ENCODE peak calls at places on chromosome 18, in seven cellular contexts. One of them, this sample, is unnamed.
A peak's percentile ranks its signal among the peaks of the same experiment; 100 is the strongest.

GRCh38 chr18:49904871-49905555 is 91.7 kb upstream of the ACAA2 start:
- DNase-seq in natural killer cell treated with Interleukin-12 subunit alpha and Interleukin-12 subunit beta and Interleukin-15 and Interleukin-18, amount 100 ng/mL, for 72 hours: no peak
- DNase-seq in DMS153: no peak
- DNase-seq in SW480: no peak
- DNase-seq in right lobe of liver: no peak
- DNase-seq in activated CD4-positive, alpha-beta T cell treated with anti-CD3 and anti-CD28 coated beads, Interleukin-2, amount 50 U/mL, for 1 hour: no peak
- DNase-seq in left colon: no peak
- DNase-seq in this sample: no peak

GRCh38 chr18:23451491-23451890 is 1.6 kb upstream of the RIOK3 start:
- DNase-seq in natural killer cell treated with Interleukin-12 subunit alpha and Interleukin-12 subunit beta and Interleukin-15 and Interleukin-18, amount 100 ng/mL, for 72 hours: no peak
- DNase-seq in DMS153: no peak
- DNase-seq in SW480: no peak
- DNase-seq in right lobe of liver: no peak
- DNase-seq in activated CD4-positive, alpha-beta T cell treated with anti-CD3 and anti-CD28 coated beads, Interleukin-2, amount 50 U/mL, for 1 hour: no peak
- DNase-seq in left colon: no peak
- DNase-seq in this sample: no peak

GRCh38 chr18:26386421-26386820 is 160.2 kb downstream of the TAF4B start:
- DNase-seq in natural killer cell treated with Interleukin-12 subunit alpha and Interleukin-12 subunit beta and Interleukin-15 and Interleukin-18, amount 100 ng/mL, for 72 hours: no peak
- DNase-seq in DMS153: no peak
- DNase-seq in SW480: no peak
- DNase-seq in right lobe of liver: no peak
- DNase-seq in activated CD4-positive, alpha-beta T cell treated with anti-CD3 and anti-CD28 coated beads, Interleukin-2, amount 50 U/mL, for 1 hour: no peak
- DNase-seq in left colon: no peak
- DNase-seq in this sample: no peak

GRCh38 chr18:63788447-63789096 is 13.4 kb downstream of the SERPINB7 start:
- DNase-seq in natural killer cell treated with Interleukin-12 subunit alpha and Interleukin-12 subunit beta and Interleukin-15 and Interleukin-18, amount 100 ng/mL, for 72 hours: peak; percentile 89
- DNase-seq in DMS153: no peak
- DNase-seq in SW480: peak; percentile 36
- DNase-seq in right lobe of liver: no peak
- DNase-seq in activated CD4-positive, alpha-beta T cell treated with anti-CD3 and anti-CD28 coated beads, Interleukin-2, amount 50 U/mL, for 1 hour: peak; percentile 1
- DNase-seq in left colon: no peak
- DNase-seq in this sample: no peak

GRCh38 chr18:79195716-79196683 is 126.8 kb downstream of the ATP9B start:
- DNase-seq in natural killer cell treated with Interleukin-12 subunit alpha and Interleukin-12 subunit beta and Interleukin-15 and Interleukin-18, amount 100 ng/mL, for 72 hours: no peak
- DNase-seq in DMS153: peak; percentile 31
- DNase-seq in SW480: no peak
- DNase-seq in right lobe of liver: no peak
- DNase-seq in activated CD4-positive, alpha-beta T cell treated with anti-CD3 and anti-CD28 coated beads, Interleukin-2, amount 50 U/mL, for 1 hour: no peak
- DNase-seq in left colon: no peak
- DNase-seq in this sample: no peak

GRCh38 chr18:14900435-14900834 is 152.5 kb downstream of the ANKRD30B start:
- DNase-seq in natural killer cell treated with Interleukin-12 subunit alpha and Interleukin-12 subunit beta and Interleukin-15 and Interleukin-18, amount 100 ng/mL, for 72 hours: no peak
- DNase-seq in DMS153: no peak
- DNase-seq in SW480: no peak
- DNase-seq in right lobe of liver: no peak
- DNase-seq in activated CD4-positive, alpha-beta T cell treated with anti-CD3 and anti-CD28 coated beads, Interleukin-2, amount 50 U/mL, for 1 hour: no peak
- DNase-seq in left colon: no peak
- DNase-seq in this sample: no peak

GRCh38 chr18:41767960-41768359 is 187.1 kb upstream of the PIK3C3 start:
- DNase-seq in natural killer cell treated with Interleukin-12 subunit alpha and Interleukin-12 subunit beta and Interleukin-15 and Interleukin-18, amount 100 ng/mL, for 72 hours: no peak
- DNase-seq in DMS153: peak; percentile 49
- DNase-seq in SW480: peak; percentile 2
- DNase-seq in right lobe of liver: no peak
- DNase-seq in activated CD4-positive, alpha-beta T cell treated with anti-CD3 and anti-CD28 coated beads, Interleukin-2, amount 50 U/mL, for 1 hour: no peak
- DNase-seq in left colon: no peak
- DNase-seq in this sample: peak; percentile 24

GRCh38 chr18:33839452-33840225 is 261.6 kb downstream of the ASXL3 start:
- DNase-seq in natural killer cell treated with Interleukin-12 subunit alpha and Interleukin-12 subunit beta and Interleukin-15 and Interleukin-18, amount 100 ng/mL, for 72 hours: no peak
- DNase-seq in DMS153: peak; percentile 31
- DNase-seq in SW480: peak; percentile 32
- DNase-seq in right lobe of liver: peak; percentile 61
- DNase-seq in activated CD4-positive, alpha-beta T cell treated with anti-CD3 and anti-CD28 coated beads, Interleukin-2, amount 50 U/mL, for 1 hour: no peak
- DNase-seq in left colon: peak; percentile 51
- DNase-seq in this sample: peak; percentile 94

GRCh38 chr18:39491408-39491807 is 1925.8 kb upstream of the CELF4 start:
- DNase-seq in natural killer cell treated with Interleukin-12 subunit alpha and Interleukin-12 subunit beta and Interleukin-15 and Interleukin-18, amount 100 ng/mL, for 72 hours: no peak
- DNase-seq in DMS153: no peak
- DNase-seq in SW480: no peak
- DNase-seq in right lobe of liver: no peak
- DNase-seq in activated CD4-positive, alpha-beta T cell treated with anti-CD3 and anti-CD28 coated beads, Interleukin-2, amount 50 U/mL, for 1 hour: no peak
- DNase-seq in left colon: no peak
- DNase-seq in this sample: no peak

GRCh38 chr18:59458575-59458974 is 99.5 kb upstream of the LMAN1 start:
- DNase-seq in natural killer cell treated with Interleukin-12 subunit alpha and Interleukin-12 subunit beta and Interleukin-15 and Interleukin-18, amount 100 ng/mL, for 72 hours: no peak
- DNase-seq in DMS153: no peak
- DNase-seq in SW480: no peak
- DNase-seq in right lobe of liver: no peak
- DNase-seq in activated CD4-positive, alpha-beta T cell treated with anti-CD3 and anti-CD28 coated beads, Interleukin-2, amount 50 U/mL, for 1 hour: no peak
- DNase-seq in left colon: no peak
- DNase-seq in this sample: no peak

GRCh38 chr18:46283895-46284295 is 179.7 kb downstream of the HAUS1 start:
- DNase-seq in natural killer cell treated with Interleukin-12 subunit alpha and Interleukin-12 subunit beta and Interleukin-15 and Interleukin-18, amount 100 ng/mL, for 72 hours: no peak
- DNase-seq in DMS153: no peak
- DNase-seq in SW480: peak; percentile 10
- DNase-seq in right lobe of liver: no peak
- DNase-seq in activated CD4-positive, alpha-beta T cell treated with anti-CD3 and anti-CD28 coated beads, Interleukin-2, amount 50 U/mL, for 1 hour: no peak
- DNase-seq in left colon: no peak
- DNase-seq in this sample: peak; percentile 19

GRCh38 chr18:65671621-65672415 is 79.0 kb upstream of the CDH7 start:
- DNase-seq in natural killer cell treated with Interleukin-12 subunit alpha and Interleukin-12 subunit beta and Interleukin-15 and Interleukin-18, amount 100 ng/mL, for 72 hours: no peak
- DNase-seq in DMS153: no peak
- DNase-seq in SW480: no peak
- DNase-seq in right lobe of liver: no peak
- DNase-seq in activated CD4-positive, alpha-beta T cell treated with anti-CD3 and anti-CD28 coated beads, Interleukin-2, amount 50 U/mL, for 1 hour: no peak
- DNase-seq in left colon: no peak
- DNase-seq in this sample: no peak

GRCh38 chr18:72700961-72701710 is 157.0 kb upstream of the CBLN2 start:
- DNase-seq in natural killer cell treated with Interleukin-12 subunit alpha and Interleukin-12 subunit beta and Interleukin-15 and Interleukin-18, amount 100 ng/mL, for 72 hours: no peak
- DNase-seq in DMS153: peak; percentile 10
- DNase-seq in SW480: peak; percentile 1
- DNase-seq in right lobe of liver: no peak
- DNase-seq in activated CD4-positive, alpha-beta T cell treated with anti-CD3 and anti-CD28 coated beads, Interleukin-2, amount 50 U/mL, for 1 hour: no peak
- DNase-seq in left colon: no peak
- DNase-seq in this sample: peak; percentile 18

GRCh38 chr18:43587538-43588153 is 310.4 kb upstream of the SYT4 start:
- DNase-seq in natural killer cell treated with Interleukin-12 subunit alpha and Interleukin-12 subunit beta and Interleukin-15 and Interleukin-18, amount 100 ng/mL, for 72 hours: no peak
- DNase-seq in DMS153: peak; percentile 53
- DNase-seq in SW480: peak; percentile 11
- DNase-seq in right lobe of liver: no peak
- DNase-seq in activated CD4-positive, alpha-beta T cell treated with anti-CD3 and anti-CD28 coated beads, Interleukin-2, amount 50 U/mL, for 1 hour: no peak
- DNase-seq in left colon: no peak
- DNase-seq in this sample: peak; percentile 57

GRCh38 chr18:8719192-8719591 is 13.8 kb downstream of the MTCL1 start:
- DNase-seq in natural killer cell treated with Interleukin-12 subunit alpha and Interleukin-12 subunit beta and Interleukin-15 and Interleukin-18, amount 100 ng/mL, for 72 hours: no peak
- DNase-seq in DMS153: no peak
- DNase-seq in SW480: no peak
- DNase-seq in right lobe of liver: no peak
- DNase-seq in activated CD4-positive, alpha-beta T cell treated with anti-CD3 and anti-CD28 coated beads, Interleukin-2, amount 50 U/mL, for 1 hour: no peak
- DNase-seq in left colon: no peak
- DNase-seq in this sample: no peak

GRCh38 chr18:10032331-10032979 is 118.6 kb downstream of the VAPA start:
- DNase-seq in natural killer cell treated with Interleukin-12 subunit alpha and Interleukin-12 subunit beta and Interleukin-15 and Interleukin-18, amount 100 ng/mL, for 72 hours: no peak
- DNase-seq in DMS153: no peak
- DNase-seq in SW480: no peak
- DNase-seq in right lobe of liver: no peak
- DNase-seq in activated CD4-positive, alpha-beta T cell treated with anti-CD3 and anti-CD28 coated beads, Interleukin-2, amount 50 U/mL, for 1 hour: no peak
- DNase-seq in left colon: no peak
- DNase-seq in this sample: no peak

GRCh38 chr18:9694174-9694573 is 13.9 kb upstream of the RAB31 start:
- DNase-seq in natural killer cell treated with Interleukin-12 subunit alpha and Interleukin-12 subunit beta and Interleukin-15 and Interleukin-18, amount 100 ng/mL, for 72 hours: no peak
- DNase-seq in DMS153: no peak
- DNase-seq in SW480: no peak
- DNase-seq in right lobe of liver: no peak
- DNase-seq in activated CD4-positive, alpha-beta T cell treated with anti-CD3 and anti-CD28 coated beads, Interleukin-2, amount 50 U/mL, for 1 hour: no peak
- DNase-seq in left colon: no peak
- DNase-seq in this sample: no peak

GRCh38 chr18:8045160-8045885 is 478.2 kb downstream of the PTPRM start:
- DNase-seq in natural killer cell treated with Interleukin-12 subunit alpha and Interleukin-12 subunit beta and Interleukin-15 and Interleukin-18, amount 100 ng/mL, for 72 hours: no peak
- DNase-seq in DMS153: no peak
- DNase-seq in SW480: peak; percentile 62
- DNase-seq in right lobe of liver: no peak
- DNase-seq in activated CD4-positive, alpha-beta T cell treated with anti-CD3 and anti-CD28 coated beads, Interleukin-2, amount 50 U/mL, for 1 hour: no peak
- DNase-seq in left colon: no peak
- DNase-seq in this sample: no peak

GRCh38 chr18:62458868-62459716 is 63.7 kb upstream of the ZCCHC2 start:
- DNase-seq in natural killer cell treated with Interleukin-12 subunit alpha and Interleukin-12 subunit beta and Interleukin-15 and Interleukin-18, amount 100 ng/mL, for 72 hours: no peak
- DNase-seq in DMS153: no peak
- DNase-seq in SW480: no peak
- DNase-seq in right lobe of liver: no peak
- DNase-seq in activated CD4-positive, alpha-beta T cell treated with anti-CD3 and anti-CD28 coated beads, Interleukin-2, amount 50 U/mL, for 1 hour: no peak
- DNase-seq in left colon: no peak
- DNase-seq in this sample: no peak

GRCh38 chr18:13159579-13159978 is 59.0 kb upstream of the LDLRAD4 start:
- DNase-seq in natural killer cell treated with Interleukin-12 subunit alpha and Interleukin-12 subunit beta and Interleukin-15 and Interleukin-18, amount 100 ng/mL, for 72 hours: peak; percentile 72
- DNase-seq in DMS153: no peak
- DNase-seq in SW480: peak; percentile 65
- DNase-seq in right lobe of liver: no peak
- DNase-seq in activated CD4-positive, alpha-beta T cell treated with anti-CD3 and anti-CD28 coated beads, Interleukin-2, amount 50 U/mL, for 1 hour: no peak
- DNase-seq in left colon: no peak
- DNase-seq in this sample: peak; percentile 72

GRCh38 chr18:43830905-43831304 is 553.6 kb upstream of the SYT4 start:
- DNase-seq in natural killer cell treated with Interleukin-12 subunit alpha and Interleukin-12 subunit beta and Interleukin-15 and Interleukin-18, amount 100 ng/mL, for 72 hours: no peak
- DNase-seq in DMS153: peak; percentile 90
- DNase-seq in SW480: no peak
- DNase-seq in right lobe of liver: no peak
- DNase-seq in activated CD4-positive, alpha-beta T cell treated with anti-CD3 and anti-CD28 coated beads, Interleukin-2, amount 50 U/mL, for 1 hour: no peak
- DNase-seq in left colon: no peak
- DNase-seq in this sample: peak; percentile 80

This sample was measured in NCI-H1105 treated with DMSO at 0.1 percent for 48 hours.